ENCODE peak calls at places on chromosomes 2 and 18, in six cellular contexts. Q is mammary epithelial cell, Y is neural progenitor cell, C is K562, V is MM.1S, E is hepatocyte. U is an unnamed sample. For H3K4me1, the result is how much of the 10 kb centered on the place peaks cover.

GRCh38 chr2:192267484-192267883 is 72.8 kb upstream of the TMEFF2 start:
- DNase-seq in Q (peak), Y (no peak), C (no peak), V (no peak), E (no peak), U (peak)

GRCh38 chr2:156435392-156435724 is 821 bp upstream of the GPD2 start:
- DNase-seq in Q (no peak), Y (no peak), C (no peak), V (no peak), E (no peak), U (no peak)

GRCh38 chr2:231696004-231696367 is 12.3 kb upstream of the PTMA start:
- DNase-seq in Q (no peak), Y (peak), C (no peak), V (no peak), E (no peak), U (no peak)

GRCh38 chr18:37320320-37320719 is 245.3 kb downstream of the CELF4 start:
- DNase-seq in Q (no peak), Y (no peak), C (no peak), V (no peak), E (no peak), U (no peak)

GRCh38 chr18:70671889-70672551 is 383.2 kb downstream of the SOCS6 start:
- DNase-seq in Q (no peak), Y (no peak), C (no peak), V (peak), E (no peak), U (no peak)

GRCh38 chr2:46988230-46988629 is 72.6 kb upstream of the MCFD2 start:
- DNase-seq in Q (no peak), Y (no peak), C (no peak), V (no peak), E (no peak), U (no peak)

GRCh38 chr18:33116376-33116775 is 324.1 kb downstream of the CCDC178 start:
- DNase-seq in Q (no peak), Y (no peak), C (no peak), V (no peak), E (peak), U (peak)

GRCh38 chr2:181457741-181458425 is 697 bp downstream of the ITGA4 start:
- DNase-seq in Q (peak), Y (peak), C (peak), V (peak), E (peak), U (peak)

GRCh38 chr2:40199758-40200157 is 252.1 kb downstream of the SLC8A1 start:
- DNase-seq in Q (no peak), Y (no peak), C (no peak), V (no peak), E (no peak), U (no peak)

GRCh38 chr2:151367571-151367970 is 10.2 kb downstream of the TNFAIP6 start:
- DNase-seq in Q (no peak), Y (no peak), C (no peak), V (no peak), E (no peak), U (no peak)

GRCh38 chr2:140863713-140864112 is 1267.1 kb downstream of the LRP1B start:
- DNase-seq in Q (peak), Y (peak), C (peak), V (peak), E (peak), U (peak)

GRCh38 chr2:127104881-127105655 is 1.9 kb downstream of the BIN1 start:
- DNase-seq in Q (no peak), Y (peak), C (no peak), V (no peak), E (peak), U (no peak)

GRCh38 chr18:72820571-72820970 is 47.2 kb downstream of the NETO1 start:
- DNase-seq in Q (peak), Y (no peak), C (no peak), V (no peak), E (no peak), U (no peak)

GRCh38 chr2:85678794-85679672 is 11.0 kb upstream of the SFTPB start:
- DNase-seq in Q (peak), Y (peak), C (peak), V (peak), E (peak), U (peak)
- H3K27ac ChIP-seq in Q (no peak), Y (no peak), C (no peak), V (no peak), E (no peak), U (no peak)

GRCh38 chr2:55157474-55157884 is 74.6 kb downstream of the CLHC1 start:
- DNase-seq in Q (peak), Y (no peak), C (peak), V (no peak), E (no peak), U (no peak)
- H3K4me1 ChIP-seq in Q (under half), Y (half or more), C (under half), V (under half), E (half or more), U (under half)

GRCh38 chr2:218852911-218853667 is 6.5 kb upstream of the WNT6 start:
- DNase-seq in Q (peak), Y (peak), C (peak), V (peak), E (peak), U (peak)

GRCh38 chr2:218855305-218856167 is 4.1 kb upstream of the WNT6 start:
- DNase-seq in Q (no peak), Y (peak), C (no peak), V (no peak), E (no peak), U (no peak)

GRCh38 chr2:218851286-218851685 is 8.3 kb upstream of the WNT6 start:
- DNase-seq in Q (no peak), Y (no peak), C (no peak), V (no peak), E (no peak), U (no peak)

GRCh38 chr2:218854860-218855259 is 4.7 kb upstream of the WNT6 start:
- DNase-seq in Q (no peak), Y (no peak), C (no peak), V (no peak), E (no peak), U (no peak)

DNA sequence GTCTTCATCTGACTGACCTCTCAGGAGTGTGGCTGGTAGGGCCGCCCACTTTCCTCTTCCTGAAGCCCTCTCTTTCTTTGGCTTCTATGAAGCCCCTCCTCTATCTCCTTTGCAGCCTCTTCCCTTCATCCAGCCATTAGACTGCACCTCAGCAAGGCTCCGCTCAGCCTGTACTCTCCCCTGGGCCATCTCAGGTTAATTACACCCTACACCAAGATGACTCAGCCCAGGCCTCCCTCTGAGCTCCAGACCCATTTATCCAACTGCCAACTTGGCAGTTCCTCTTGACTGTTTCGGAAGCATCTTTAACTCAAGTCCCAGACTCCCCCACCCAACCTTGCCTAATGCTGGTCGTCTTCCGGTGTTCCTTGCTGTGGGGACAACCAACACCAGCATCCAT is 5.8 kb upstream of the WNT6 start:
- DNase-seq in Q (peak), Y (no peak), C (peak), V (no peak), E (peak), U (no peak)
- TF ChIP-seq EZH2 in Q (no peak), Y (no peak), C (no peak), V (no peak), E (no peak), U (no peak)

GRCh38 chr18:28175047-28175929 is 1.6 kb downstream of the CDH2 start:
- DNase-seq in Q (no peak), Y (peak), C (no peak), V (no peak), E (peak), U (no peak)
- H3K27ac ChIP-seq in Q (no peak), Y (peak), C (no peak), V (no peak), E (peak), U (no peak)

DNA sequence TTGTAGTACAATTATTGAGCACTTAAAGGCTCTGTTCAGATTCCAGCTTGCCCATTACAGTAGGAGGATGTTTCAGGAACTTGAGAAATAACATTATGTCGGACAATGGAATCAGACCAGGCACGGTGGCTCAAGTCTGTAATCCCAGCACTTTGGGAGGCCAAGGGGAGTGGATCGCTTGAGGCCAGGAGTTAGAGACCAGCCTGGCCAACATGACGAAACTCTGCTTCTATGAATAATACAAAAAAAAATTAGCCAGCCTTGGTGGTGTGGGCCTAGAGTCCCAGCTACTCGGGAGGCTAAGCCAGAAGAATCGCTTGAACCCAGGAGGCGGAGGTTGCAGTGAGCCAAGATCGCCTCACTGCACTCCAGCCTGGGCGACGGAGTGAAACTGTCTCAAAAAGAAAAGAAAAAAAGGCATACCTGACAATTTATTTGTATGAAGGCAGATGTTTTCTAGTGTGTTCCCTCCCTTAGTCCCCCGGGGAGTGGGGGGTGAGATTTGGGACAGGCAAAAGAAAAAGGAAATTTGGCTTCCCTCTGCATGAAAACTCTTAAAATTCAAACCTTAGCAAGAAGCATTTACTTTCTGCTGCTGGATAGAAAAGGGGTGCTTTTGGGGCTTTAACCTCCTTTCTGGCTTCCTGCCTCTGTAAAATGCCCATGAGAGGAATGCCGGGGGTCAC is 13.8 kb upstream of the ZNF532 start:
- DNase-seq in Q (no peak), Y (no peak), C (no peak), V (no peak), E (no peak), U (no peak)
- H3K4me1 ChIP-seq in Q (under half), Y (under half), C (under half), V (under half), E (under half), U (under half)

GRCh38 chr2:111116843-111117665 is 3.7 kb upstream of the BCL2L11 start:
- DNase-seq in Q (peak), Y (peak), C (peak), V (peak), E (peak), U (peak)

GRCh38 chr2:111119004-111119846 is 1.5 kb upstream of the BCL2L11 start:
- DNase-seq in Q (no peak), Y (peak), C (no peak), V (no peak), E (peak), U (no peak)

GRCh38 chr2:111118455-111119003 is 2.2 kb upstream of the BCL2L11 start:
- DNase-seq in Q (no peak), Y (peak), C (no peak), V (no peak), E (peak), U (no peak)

GRCh38 chr2:111116016-111116746 is 4.5 kb upstream of the BCL2L11 start:
- DNase-seq in Q (no peak), Y (no peak), C (no peak), V (no peak), E (no peak), U (no peak)

GRCh38 chr2:111117666-111118454 is 2.9 kb upstream of the BCL2L11 start:
- DNase-seq in Q (peak), Y (peak), C (no peak), V (peak), E (peak), U (peak)
- TF ChIP-seq EZH2 in Q (no peak), Y (no peak), C (no peak), V (no peak), E (no peak), U (no peak)

DNA sequence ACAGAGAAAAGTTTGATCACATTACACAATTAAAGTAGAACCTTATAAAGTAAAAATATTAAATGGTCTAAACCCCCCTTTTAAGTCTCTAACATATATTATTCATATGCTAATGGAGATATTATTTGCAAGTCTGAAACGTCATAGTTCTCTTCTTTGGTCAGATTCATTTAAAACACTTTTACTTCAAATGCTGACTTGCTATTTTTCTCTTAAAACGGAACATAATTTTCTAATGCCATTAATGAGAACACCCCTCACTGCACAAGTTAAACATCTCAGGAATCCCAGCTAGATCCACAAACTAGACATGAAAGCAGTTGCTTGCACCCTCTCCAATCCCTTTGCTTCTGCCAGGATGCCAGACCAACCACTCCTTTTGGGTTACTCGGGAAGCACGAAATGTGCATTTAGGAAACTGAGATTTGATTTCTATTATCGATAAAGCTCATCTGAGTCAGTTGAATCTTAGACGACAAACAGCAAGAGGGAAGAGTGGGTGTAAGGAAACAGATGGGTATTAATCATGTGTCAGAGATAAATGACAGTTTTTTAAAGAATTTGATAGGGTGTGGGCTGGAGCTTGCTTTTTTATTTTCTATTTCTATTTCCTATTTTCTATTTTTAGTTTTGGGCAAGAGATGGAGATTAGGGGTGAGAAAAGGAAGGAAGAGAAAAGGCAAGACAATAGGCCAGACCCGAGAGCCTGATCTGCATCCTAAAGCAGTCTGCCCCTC is 1.5 kb downstream of the ADD2 start:
- DNase-seq in Q (no peak), Y (no peak), C (no peak), V (no peak), E (no peak), U (no peak)
- H3K27ac ChIP-seq in Q (no peak), Y (no peak), C (no peak), V (no peak), E (no peak), U (no peak)

DNA sequence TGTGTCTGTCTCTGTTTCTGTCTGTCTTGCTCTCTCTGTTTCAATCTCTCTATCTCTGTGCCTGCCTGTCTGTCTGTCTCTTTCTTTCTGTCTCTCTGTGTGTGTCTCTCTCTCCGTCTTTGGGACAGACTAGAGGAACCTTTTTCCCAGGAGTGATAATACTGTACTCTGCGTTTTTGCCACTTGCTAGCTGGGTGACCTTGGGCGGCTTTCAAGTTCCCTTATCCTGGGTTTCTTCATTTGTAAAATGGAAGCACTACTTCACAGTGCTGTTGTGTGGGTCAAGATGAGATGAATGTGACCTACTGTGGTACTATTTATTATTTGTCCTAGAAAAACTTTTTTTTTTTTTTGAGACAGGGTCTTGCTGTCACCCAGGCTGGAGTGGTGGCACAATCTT is 42.4 kb downstream of the HPCAL1 start:
- DNase-seq in Q (no peak), Y (no peak), C (no peak), V (no peak), E (no peak), U (no peak)
- H3K4me1 ChIP-seq in Q (under half), Y (under half), C (half or more), V (under half), E (under half), U (under half)

U was measured in A673.